ENCODE peak calls at places on chromosomes 6 and 20, in four cellular contexts. Y, H, B and K are unnamed samples.
A peak's percentile ranks its signal among the peaks of the same experiment; 100 is the strongest.

GRCh38 chr6:11230158-11231107 is 2.0 kb downstream of the NEDD9 start:
- DNase-seq in Y (no peak), H (no peak), B (no peak), K (no peak)

GRCh38 chr6:31915756-31916155 is 11.8 kb upstream of the C2 start:
- DNase-seq in Y (no peak), H (no peak), B (no peak), K (no peak)

GRCh38 chr6:163243083-163243482 is 171.4 kb upstream of the QKI start:
- DNase-seq in Y (no peak), H (no peak), B (peak; percentile 38), K (no peak)

GRCh38 chr20:39190666-39191570 is 228.8 kb downstream of the DHX35 start:
- DNase-seq in Y (no peak), H (no peak), B (no peak), K (no peak)

GRCh38 chr6:28742668-28743270 is 181.0 kb downstream of the TRIM27 start:
- DNase-seq in Y (no peak), H (peak; percentile 72), B (no peak), K (no peak)

GRCh38 chr6:147022041-147022440 is 182.2 kb upstream of the STXBP5 start:
- DNase-seq in Y (no peak), H (no peak), B (no peak), K (no peak)

GRCh38 chr6:58113960-58114359 is 796.5 kb downstream of the PRIM2 start:
- DNase-seq in Y (no peak), H (no peak), B (no peak), K (no peak)

GRCh38 chr6:166443166-166443565 is 60.4 kb upstream of the MPC1 start:
- DNase-seq in Y (no peak), H (no peak), B (no peak), K (no peak)

GRCh38 chr6:33590531-33591198 is 10.6 kb upstream of the BAK1 start:
- DNase-seq in Y (peak; percentile 69), H (no peak), B (no peak), K (no peak)

GRCh38 chr6:138129190-138129589 is 22.0 kb upstream of the PERP start:
- DNase-seq in Y (no peak), H (no peak), B (no peak), K (no peak)

GRCh38 chr6:12440981-12441380 is 150.8 kb downstream of the EDN1 start:
- DNase-seq in Y (no peak), H (peak; percentile 43), B (no peak), K (no peak)

GRCh38 chr6:116450769-116451740 is 10.1 kb upstream of the CALHM6 start:
- DNase-seq in Y (peak; percentile 54), H (no peak), B (no peak), K (no peak)

GRCh38 chr6:137044366-137045220 is at the start of gene IL20RA:
- DNase-seq in Y (peak; percentile 58), H (peak; percentile 57), B (peak; percentile 21), K (no peak)

GRCh38 chr20:3340443-3340842 is 67.0 kb downstream of the DNAAF9 start:
- DNase-seq in Y (peak; percentile 97), H (no peak), B (peak; percentile 83), K (no peak)

GRCh38 chr20:48155231-48155630 is 369.9 kb upstream of the SULF2 start:
- DNase-seq in Y (no peak), H (no peak), B (no peak), K (no peak)

GRCh38 chr6:138645976-138646640 is 127.5 kb upstream of the CCDC28A start:
- DNase-seq in Y (no peak), H (no peak), B (no peak), K (no peak)

GRCh38 chr20:8532169-8532568 is 400.1 kb downstream of the PLCB1 start:
- DNase-seq in Y (no peak), H (no peak), B (no peak), K (no peak)

GRCh38 chr6:2432258-2432657 is 186.9 kb upstream of the GMDS start:
- DNase-seq in Y (no peak), H (no peak), B (no peak), K (peak; percentile 78)

GRCh38 chr20:39252035-39252434 is 289.9 kb downstream of the DHX35 start:
- DNase-seq in Y (no peak), H (no peak), B (no peak), K (no peak)

GRCh38 chr6:75116946-75117345 is 88.9 kb downstream of the COL12A1 start:
- DNase-seq in Y (no peak), H (no peak), B (no peak), K (no peak)

GRCh38 chr6:120935007-120935406 is 399.3 kb downstream of the TBC1D32 start:
- DNase-seq in Y (no peak), H (no peak), B (no peak), K (no peak)

GRCh38 chr20:21571841-21572690 is 58.2 kb upstream of the NKX2-2 start:
- DNase-seq in Y (peak; percentile 15), H (peak; percentile 56), B (no peak), K (no peak)

GRCh38 chr20:61249626-61250025 is 2.4 kb upstream of the CDH4 start:
- DNase-seq in Y (no peak), H (no peak), B (no peak), K (no peak)

GRCh38 chr6:113875470-113875869 is 18.3 kb downstream of the MARCKS start:
- DNase-seq in Y (no peak), H (no peak), B (no peak), K (no peak)

GRCh38 chr20:55194947-55195346 is 719.6 kb downstream of the DOK5 start:
- DNase-seq in Y (no peak), H (no peak), B (no peak), K (no peak)

GRCh38 chr20:34179636-34180360 is 61.4 kb upstream of the ASIP start:
- DNase-seq in Y (no peak), H (no peak), B (no peak), K (no peak)

GRCh38 chr6:154478021-154478651 is 32.3 kb downstream of the CNKSR3 start:
- DNase-seq in Y (peak; percentile 89), H (no peak), B (peak; percentile 19), K (no peak)

DNA sequence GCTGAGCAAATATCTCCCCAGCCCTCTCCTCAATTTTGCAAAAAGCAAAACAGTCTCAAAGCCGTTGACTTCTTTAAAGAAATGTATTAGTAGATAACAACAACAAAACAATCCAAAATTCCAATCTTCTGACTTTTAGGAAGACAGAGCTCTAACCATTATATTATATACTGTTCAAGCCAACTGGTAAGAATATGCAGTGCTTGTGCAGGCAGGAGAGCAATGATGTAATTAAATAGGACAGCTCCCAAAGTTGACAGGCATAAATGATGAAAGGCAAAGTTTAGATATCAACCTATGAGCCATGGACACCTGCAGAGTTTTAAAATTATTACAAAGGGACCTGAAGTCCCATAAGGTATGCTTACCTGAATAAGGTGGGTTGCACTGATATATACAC is 16.6 kb upstream of the CEP85L start:
- DNase-seq in Y (no peak), H (no peak), B (no peak), K (no peak)
- H3K27ac ChIP-seq in Y (no peak overlapping the region), H (no peak overlapping the region), B (no peak overlapping the region), K (no peak overlapping the region)

GRCh38 chr6:890201-890600 is 197.3 kb upstream of the EXOC2 start:
- DNase-seq in Y (no peak), H (no peak), B (no peak), K (no peak)

GRCh38 chr6:882084-882598 is 189.2 kb upstream of the EXOC2 start:
- DNase-seq in Y (no peak), H (no peak), B (no peak), K (no peak)

GRCh38 chr6:884570-884969 is 191.6 kb upstream of the EXOC2 start:
- DNase-seq in Y (no peak), H (no peak), B (no peak), K (no peak)

GRCh38 chr6:887583-888235 is 194.8 kb upstream of the EXOC2 start:
- DNase-seq in Y (no peak), H (no peak), B (no peak), K (no peak)

GRCh38 chr6:885051-885590 is 192.2 kb upstream of the EXOC2 start:
- DNase-seq in Y (no peak), H (no peak), B (no peak), K (no peak)
- H3K27ac ChIP-seq in Y (no peak overlapping the region), H (no peak overlapping the region), B (no peak overlapping the region), K (no peak overlapping the region)

DNA sequence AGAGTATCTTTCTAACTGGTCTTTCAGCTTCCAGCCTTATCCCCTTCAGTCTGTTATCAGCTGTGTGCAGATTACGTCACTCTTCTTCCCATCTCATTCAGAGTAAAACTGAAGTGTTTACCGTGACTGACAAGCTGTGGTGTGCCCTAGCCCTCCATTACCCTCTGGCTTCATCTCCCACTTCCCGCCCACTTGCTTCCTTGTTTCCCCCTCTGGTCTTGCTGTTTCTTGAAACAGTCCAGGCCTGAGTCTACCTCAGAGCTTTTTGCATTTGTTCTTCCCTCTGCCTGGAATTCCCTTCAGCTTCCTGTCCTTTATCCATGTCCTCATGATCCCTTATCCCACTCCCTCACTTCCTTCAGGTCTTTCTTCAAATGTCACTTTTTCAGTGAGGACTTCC is 66.9 kb downstream of the CARMIL1 start:
- DNase-seq in Y (no peak), H (no peak), B (no peak), K (no peak)
- H3K27ac ChIP-seq in Y (no peak overlapping the region), H (no peak overlapping the region), B (no peak overlapping the region), K (no peak overlapping the region)

GRCh38 chr20:57801046-57801445 is 91.2 kb upstream of the PMEPA1 start:
- DNase-seq in Y (no peak), H (no peak), B (no peak), K (no peak)
- H3K27ac ChIP-seq in Y (no peak overlapping the region), H (no peak overlapping the region), B (no peak overlapping the region), K (no peak overlapping the region)

DNA sequence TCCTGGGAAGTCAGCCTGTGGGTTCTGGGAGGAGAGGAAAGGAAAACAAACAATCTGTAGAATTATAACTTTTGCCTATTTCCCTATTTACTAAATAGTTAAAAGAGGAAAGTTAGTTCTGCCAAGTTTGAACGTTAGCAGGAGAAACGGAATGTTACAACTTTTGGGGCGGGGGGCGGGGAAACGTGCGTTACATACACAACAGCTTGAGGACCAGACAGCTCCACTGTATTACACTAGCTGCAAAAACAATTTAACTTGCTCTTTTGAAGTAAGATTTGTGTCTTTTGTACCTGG is 501 bp upstream of the PRDM1 start:
- DNase-seq in Y (no peak), H (no peak), B (no peak), K (no peak)
- H3K27ac ChIP-seq in Y (peak overlapping the region; percentile 10), H (no peak overlapping the region), B (peak overlapping the region; percentile 66), K (peak overlapping the region; percentile 77)